ENCODE peak calls at places on chromosomes 5 and 9, in five cellular contexts. One of them, this sample, is unnamed.

GRCh38 chr5:181138258-181138657 is 7.3 kb upstream of the OR2V1 start:
- DNase-seq in NCI-H2107: no peak
- DNase-seq in stimulated activated CD8-positive, alpha-beta memory T cell treated with anti-CD3 and anti-CD28 coated beads, Interleukin-7, amount 100 ng/mL, for 24 hours: no peak
- DNase-seq in activated effector memory CD4-positive, alpha-beta T cell treated with Interleukin-2 at 50 U/mL for 16 hours: no peak
- DNase-seq in stimulated activated CD4-positive, alpha-beta T cell treated with anti-CD3 and anti-CD28 coated beads, TNF-alpha, amount 100 ng/mL, for 1 hour: no peak
- DNase-seq in this sample: no peak

GRCh38 chr9:33202552-33203300 is 35.6 kb upstream of the B4GALT1 start:
- DNase-seq in NCI-H2107: no peak
- DNase-seq in stimulated activated CD8-positive, alpha-beta memory T cell treated with anti-CD3 and anti-CD28 coated beads, Interleukin-7, amount 100 ng/mL, for 24 hours: no peak
- DNase-seq in activated effector memory CD4-positive, alpha-beta T cell treated with Interleukin-2 at 50 U/mL for 16 hours: no peak
- DNase-seq in stimulated activated CD4-positive, alpha-beta T cell treated with anti-CD3 and anti-CD28 coated beads, TNF-alpha, amount 100 ng/mL, for 1 hour: no peak
- DNase-seq in this sample: no peak

GRCh38 chr5:74363603-74364205 is 276.8 kb downstream of the ENC1 start:
- DNase-seq in NCI-H2107: no peak
- DNase-seq in stimulated activated CD8-positive, alpha-beta memory T cell treated with anti-CD3 and anti-CD28 coated beads, Interleukin-7, amount 100 ng/mL, for 24 hours: no peak
- DNase-seq in activated effector memory CD4-positive, alpha-beta T cell treated with Interleukin-2 at 50 U/mL for 16 hours: no peak
- DNase-seq in stimulated activated CD4-positive, alpha-beta T cell treated with anti-CD3 and anti-CD28 coated beads, TNF-alpha, amount 100 ng/mL, for 1 hour: no peak
- DNase-seq in this sample: no peak

GRCh38 chr5:144187699-144188294 is 17.1 kb downstream of the KCTD16 start:
- DNase-seq in NCI-H2107: no peak
- DNase-seq in stimulated activated CD8-positive, alpha-beta memory T cell treated with anti-CD3 and anti-CD28 coated beads, Interleukin-7, amount 100 ng/mL, for 24 hours: peak; percentile 39
- DNase-seq in activated effector memory CD4-positive, alpha-beta T cell treated with Interleukin-2 at 50 U/mL for 16 hours: peak; percentile 68
- DNase-seq in stimulated activated CD4-positive, alpha-beta T cell treated with anti-CD3 and anti-CD28 coated beads, TNF-alpha, amount 100 ng/mL, for 1 hour: peak; percentile 21
- DNase-seq in this sample: no peak

GRCh38 chr5:174355208-174355612 is 309.7 kb downstream of the NSG2 start:
- DNase-seq in NCI-H2107: no peak
- DNase-seq in stimulated activated CD8-positive, alpha-beta memory T cell treated with anti-CD3 and anti-CD28 coated beads, Interleukin-7, amount 100 ng/mL, for 24 hours: no peak
- DNase-seq in activated effector memory CD4-positive, alpha-beta T cell treated with Interleukin-2 at 50 U/mL for 16 hours: no peak
- DNase-seq in stimulated activated CD4-positive, alpha-beta T cell treated with anti-CD3 and anti-CD28 coated beads, TNF-alpha, amount 100 ng/mL, for 1 hour: no peak
- DNase-seq in this sample: no peak

GRCh38 chr5:98570661-98571181 is 202.7 kb upstream of the RGMB start:
- DNase-seq in NCI-H2107: no peak
- DNase-seq in stimulated activated CD8-positive, alpha-beta memory T cell treated with anti-CD3 and anti-CD28 coated beads, Interleukin-7, amount 100 ng/mL, for 24 hours: no peak
- DNase-seq in activated effector memory CD4-positive, alpha-beta T cell treated with Interleukin-2 at 50 U/mL for 16 hours: no peak
- DNase-seq in stimulated activated CD4-positive, alpha-beta T cell treated with anti-CD3 and anti-CD28 coated beads, TNF-alpha, amount 100 ng/mL, for 1 hour: no peak
- DNase-seq in this sample: no peak

GRCh38 chr9:82466616-82467251 is 478.2 kb downstream of the SPATA31D1 start:
- DNase-seq in NCI-H2107: no peak
- DNase-seq in stimulated activated CD8-positive, alpha-beta memory T cell treated with anti-CD3 and anti-CD28 coated beads, Interleukin-7, amount 100 ng/mL, for 24 hours: no peak
- DNase-seq in activated effector memory CD4-positive, alpha-beta T cell treated with Interleukin-2 at 50 U/mL for 16 hours: no peak
- DNase-seq in stimulated activated CD4-positive, alpha-beta T cell treated with anti-CD3 and anti-CD28 coated beads, TNF-alpha, amount 100 ng/mL, for 1 hour: no peak
- DNase-seq in this sample: no peak

GRCh38 chr9:104896131-104896530 is 31.8 kb downstream of the ABCA1 start:
- DNase-seq in NCI-H2107: no peak
- DNase-seq in stimulated activated CD8-positive, alpha-beta memory T cell treated with anti-CD3 and anti-CD28 coated beads, Interleukin-7, amount 100 ng/mL, for 24 hours: no peak
- DNase-seq in activated effector memory CD4-positive, alpha-beta T cell treated with Interleukin-2 at 50 U/mL for 16 hours: no peak
- DNase-seq in stimulated activated CD4-positive, alpha-beta T cell treated with anti-CD3 and anti-CD28 coated beads, TNF-alpha, amount 100 ng/mL, for 1 hour: no peak
- DNase-seq in this sample: no peak

GRCh38 chr5:129945031-129945430 is 40.8 kb downstream of the CHSY3 start:
- DNase-seq in NCI-H2107: no peak
- DNase-seq in stimulated activated CD8-positive, alpha-beta memory T cell treated with anti-CD3 and anti-CD28 coated beads, Interleukin-7, amount 100 ng/mL, for 24 hours: no peak
- DNase-seq in activated effector memory CD4-positive, alpha-beta T cell treated with Interleukin-2 at 50 U/mL for 16 hours: no peak
- DNase-seq in stimulated activated CD4-positive, alpha-beta T cell treated with anti-CD3 and anti-CD28 coated beads, TNF-alpha, amount 100 ng/mL, for 1 hour: no peak
- DNase-seq in this sample: no peak

GRCh38 chr5:137714494-137714893 is 21.4 kb downstream of the KLHL3 start:
- DNase-seq in NCI-H2107: no peak
- DNase-seq in stimulated activated CD8-positive, alpha-beta memory T cell treated with anti-CD3 and anti-CD28 coated beads, Interleukin-7, amount 100 ng/mL, for 24 hours: no peak
- DNase-seq in activated effector memory CD4-positive, alpha-beta T cell treated with Interleukin-2 at 50 U/mL for 16 hours: no peak
- DNase-seq in stimulated activated CD4-positive, alpha-beta T cell treated with anti-CD3 and anti-CD28 coated beads, TNF-alpha, amount 100 ng/mL, for 1 hour: no peak
- DNase-seq in this sample: no peak

GRCh38 chr9:79924836-79925235 is 353.1 kb downstream of the TLE4 start:
- DNase-seq in NCI-H2107: no peak
- DNase-seq in stimulated activated CD8-positive, alpha-beta memory T cell treated with anti-CD3 and anti-CD28 coated beads, Interleukin-7, amount 100 ng/mL, for 24 hours: no peak
- DNase-seq in activated effector memory CD4-positive, alpha-beta T cell treated with Interleukin-2 at 50 U/mL for 16 hours: no peak
- DNase-seq in stimulated activated CD4-positive, alpha-beta T cell treated with anti-CD3 and anti-CD28 coated beads, TNF-alpha, amount 100 ng/mL, for 1 hour: no peak
- DNase-seq in this sample: no peak

GRCh38 chr5:39498247-39498952 is 73.6 kb upstream of the DAB2 start:
- DNase-seq in NCI-H2107: no peak
- DNase-seq in stimulated activated CD8-positive, alpha-beta memory T cell treated with anti-CD3 and anti-CD28 coated beads, Interleukin-7, amount 100 ng/mL, for 24 hours: no peak
- DNase-seq in activated effector memory CD4-positive, alpha-beta T cell treated with Interleukin-2 at 50 U/mL for 16 hours: no peak
- DNase-seq in stimulated activated CD4-positive, alpha-beta T cell treated with anti-CD3 and anti-CD28 coated beads, TNF-alpha, amount 100 ng/mL, for 1 hour: no peak
- DNase-seq in this sample: no peak

GRCh38 chr5:69237877-69238276 is 3.2 kb downstream of the CDK7 start:
- DNase-seq in NCI-H2107: no peak
- DNase-seq in stimulated activated CD8-positive, alpha-beta memory T cell treated with anti-CD3 and anti-CD28 coated beads, Interleukin-7, amount 100 ng/mL, for 24 hours: no peak
- DNase-seq in activated effector memory CD4-positive, alpha-beta T cell treated with Interleukin-2 at 50 U/mL for 16 hours: no peak
- DNase-seq in stimulated activated CD4-positive, alpha-beta T cell treated with anti-CD3 and anti-CD28 coated beads, TNF-alpha, amount 100 ng/mL, for 1 hour: no peak
- DNase-seq in this sample: no peak

GRCh38 chr5:151570058-151570457 is 21.1 kb downstream of the FAT2 start:
- DNase-seq in NCI-H2107: no peak
- DNase-seq in stimulated activated CD8-positive, alpha-beta memory T cell treated with anti-CD3 and anti-CD28 coated beads, Interleukin-7, amount 100 ng/mL, for 24 hours: no peak
- DNase-seq in activated effector memory CD4-positive, alpha-beta T cell treated with Interleukin-2 at 50 U/mL for 16 hours: no peak
- DNase-seq in stimulated activated CD4-positive, alpha-beta T cell treated with anti-CD3 and anti-CD28 coated beads, TNF-alpha, amount 100 ng/mL, for 1 hour: no peak
- DNase-seq in this sample: no peak

This sample was measured in NCI-H187.